ENCODE peak calls at places on chromosomes 6 and 20, in nine cellular contexts. Z is astrocyte of the spinal cord, H is NCI-H2171 treated with DMSO at 0.1 percent for 48 hours, A is mammary epithelial cell, M is GM04504, I is testis, L is amniotic stem cell, S is heart right ventricle, T is nucleus accumbens. G is an unnamed sample.

GRCh38 chr6:6230286-6230685 is 90.2 kb downstream of the F13A1 start:
- DNase-seq in Z (no peak), H (no peak), A (no peak), M (no peak), I (no peak), L (no peak), S (no peak), T (no peak), G (no peak)

GRCh38 chr6:103675807-103676406 is 1183.8 kb downstream of the HACE1 start:
- DNase-seq in Z (peak; percentile 49), H (no peak), A (no peak), M (no peak), I (no peak), L (no peak), S (no peak), T (no peak), G (peak; percentile 1)

GRCh38 chr6:44105146-44105545 is 22.1 kb downstream of the MRPL14 start:
- DNase-seq in Z (peak; percentile 15), H (peak; percentile 64), A (no peak), M (no peak), I (no peak), L (no peak), S (no peak), T (no peak), G (no peak)

GRCh38 chr20:32585011-32585518 is at the start of gene NOL4L:
- DNase-seq in Z (no peak), H (peak; percentile 34), A (peak; percentile 33), M (no peak), I (peak; percentile 40), L (no peak), S (peak; percentile 34), T (peak; percentile 29), G (peak; percentile 42)

GRCh38 chr20:46994341-46994740 is 99.7 kb downstream of the EYA2 start:
- DNase-seq in Z (no peak), H (no peak), A (peak; percentile 48), M (no peak), I (no peak), L (no peak), S (no peak), T (no peak), G (no peak)

GRCh38 chr6:2630891-2631458 is 119.7 kb downstream of the MYLK4 start:
- DNase-seq in Z (peak; percentile 97), H (no peak), A (peak; percentile 41), M (no peak), I (no peak), L (no peak), S (no peak), T (no peak), G (peak; percentile 87)

GRCh38 chr20:63682384-63683139 is 13.9 kb upstream of the TNFRSF6B start:
- DNase-seq in Z (peak; percentile 96), H (no peak), A (peak; percentile 99), M (peak; percentile 94), I (no peak), L (peak; percentile 95), S (peak; percentile 63), T (no peak), G (peak; percentile 95)

GRCh38 chr6:157840776-157841175 is 17.7 kb downstream of the SNX9 start:
- DNase-seq in Z (peak; percentile 76), H (no peak), A (peak; percentile 68), M (no peak), I (no peak), L (no peak), S (no peak), T (no peak), G (peak; percentile 80)

GRCh38 chr20:59597240-59597639 is 7.1 kb upstream of the PHACTR3 start:
- DNase-seq in Z (no peak), H (no peak), A (no peak), M (no peak), I (no peak), L (no peak), S (no peak), T (no peak), G (no peak)

GRCh38 chr6:25175216-25175615 is 104.0 kb upstream of the CARMIL1 start:
- DNase-seq in Z (peak; percentile 29), H (no peak), A (peak; percentile 77), M (no peak), I (no peak), L (no peak), S (no peak), T (no peak), G (peak; percentile 70)

GRCh38 chr6:125829433-125829832 is 38.7 kb downstream of the NCOA7 start:
- DNase-seq in Z (no peak), H (no peak), A (no peak), M (no peak), I (no peak), L (no peak), S (no peak), T (no peak), G (no peak)